ENCODE peak calls at places on chromosome 1, in seven cellular contexts. E is tibial artery; K is kidney glomerular epithelial cell; N is choroid plexus epithelial cell; H is stimulated activated CD8-positive, alpha-beta memory T cell treated with anti-CD3 and anti-CD28 coated beads, Interleukin-15, amount 100 ng/mL, for 24 hours; L is endodermal cell; T is NCI-H446. P is an unnamed sample.

GRCh38 chr1:79726321-79726720 is 719.8 kb upstream of the ADGRL4 start:
- DNase-seq in H (no peak), T (peak; percentile 43), E (no peak), L (no peak), N (peak; percentile 21), K (no peak), P (no peak)

GRCh38 chr1:180933141-180933540 is 20.4 kb downstream of the KIAA1614 start:
- DNase-seq in N (no peak), H (no peak), L (peak; percentile 75), K (no peak), T (no peak), E (no peak), P (no peak)

GRCh38 chr1:160830321-160831153 is 32.1 kb downstream of the CD244 start:
- DNase-seq in N (peak; percentile 76), L (peak; percentile 96), H (peak; percentile 45), K (peak; percentile 29), T (peak; percentile 10), E (no peak), P (no peak)

GRCh38 chr1:10561955-10562354 is 87.2 kb downstream of the PEX14 start:
- DNase-seq in L (peak; percentile 63), K (no peak), H (no peak), E (no peak), T (no peak), N (peak; percentile 32), P (no peak)

GRCh38 chr1:88608139-88608943 is 75.7 kb upstream of the PKN2 start:
- DNase-seq in E (no peak), T (peak; percentile 28), N (peak; percentile 56), H (no peak), L (no peak), K (no peak), P (peak; percentile 9)

GRCh38 chr1:1204998-1205768 is 1.2 kb downstream of the TNFRSF18 start:
- DNase-seq in K (no peak), E (no peak), N (no peak), T (no peak), H (no peak), L (no peak), P (no peak)

GRCh38 chr1:20255666-20256065 is 35.0 kb upstream of the VWA5B1 start:
- DNase-seq in E (no peak), N (peak; percentile 57), H (no peak), L (peak; percentile 57), K (no peak), T (no peak), P (no peak)

GRCh38 chr1:192668434-192668983 is 32.6 kb downstream of the RGS13 start:
- DNase-seq in T (no peak), N (peak; percentile 75), E (no peak), H (no peak), K (no peak), L (no peak), P (no peak)

GRCh38 chr1:8731162-8731561 is 86.3 kb downstream of the RERE start:
- DNase-seq in K (no peak), H (no peak), T (no peak), N (no peak), L (no peak), E (no peak), P (no peak)

GRCh38 chr1:110307239-110307974 is 31.8 kb upstream of the RBM15 start:
- DNase-seq in N (no peak), T (peak; percentile 21), K (no peak), E (no peak), H (no peak), L (no peak), P (no peak)

GRCh38 chr1:22652457-22652856 is 579 bp upstream of the C1QB start:
- DNase-seq in E (no peak), K (no peak), N (no peak), H (no peak), L (no peak), T (no peak), P (no peak)

GRCh38 chr1:210159206-210159605 is 73.4 kb upstream of the SERTAD4 start:
- DNase-seq in T (no peak), K (no peak), E (no peak), N (no peak), H (no peak), L (no peak), P (no peak)

GRCh38 chr1:167651161-167651693 is 21.2 kb downstream of the RCSD1 start:
- DNase-seq in K (no peak), E (no peak), N (no peak), H (no peak), T (no peak), L (peak; percentile 38), P (no peak)

GRCh38 chr1:155892801-155893200 is 18.3 kb downstream of the RIT1 start:
- DNase-seq in N (peak; percentile 82), L (no peak), T (no peak), K (peak; percentile 57), H (no peak), E (no peak), P (no peak)

GRCh38 chr1:193932979-193933378 is 746.6 kb upstream of the B3GALT2 start:
- DNase-seq in K (no peak), N (no peak), T (no peak), L (no peak), E (no peak), H (no peak), P (no peak)

GRCh38 chr1:93681549-93682412 is at the start of gene BCAR3:
- DNase-seq in N (peak; percentile 75), H (no peak), E (peak; percentile 83), L (peak; percentile 93), K (peak; percentile 74), T (peak; percentile 54), P (no peak)

GRCh38 chr1:27192039-27192529 is 37.2 kb upstream of the SLC9A1 start:
- DNase-seq in E (no peak), T (no peak), K (no peak), L (no peak), H (no peak), N (no peak), P (no peak)

GRCh38 chr1:212290608-212291007 is 5.4 kb downstream of the PPP2R5A start:
- DNase-seq in L (no peak), E (no peak), N (peak; percentile 29), T (no peak), H (no peak), K (peak; percentile 10), P (no peak)

GRCh38 chr1:52156460-52156859 is 14.6 kb downstream of the ZFYVE9 start:
- DNase-seq in L (no peak), E (no peak), K (no peak), N (no peak), T (no peak), H (no peak), P (no peak)

GRCh38 chr1:82931051-82931450 is 1067.9 kb downstream of the TTLL7 start:
- DNase-seq in H (no peak), T (no peak), E (no peak), L (no peak), K (no peak), N (peak; percentile 5), P (no peak)

GRCh38 chr1:175208773-175209492 is 16.4 kb upstream of the KIAA0040 start:
- DNase-seq in L (no peak), E (no peak), N (no peak), H (peak; percentile 6), T (no peak), K (no peak), P (no peak)

GRCh38 chr1:89310505-89310904 is 37.8 kb upstream of the GBP5 start:
- DNase-seq in N (peak; percentile 67), K (peak; percentile 7), H (no peak), T (no peak), L (no peak), E (no peak), P (no peak)

GRCh38 chr1:233138794-233139544 is 156.6 kb downstream of the PCNX2 start:
- DNase-seq in T (no peak), L (no peak), N (no peak), K (no peak), E (no peak), H (no peak), P (no peak)